ENCODE peak calls at places on chromosomes 4 and X, in six cellular contexts. One of them, this sample, is unnamed.

GRCh38 chrX:12118134-12118533 is 20.1 kb upstream of the FRMPD4 start:
- DNase-seq in fibroblast of pulmonary artery: no peak
- DNase-seq in left lung: no peak
- DNase-seq in tibial nerve: no peak
- DNase-seq in GM12878: no peak
- DNase-seq in heart right ventricle: no peak
- DNase-seq in this sample: no peak

GRCh38 chr4:170464614-170465197 is 374.9 kb upstream of the AADAT start:
- DNase-seq in fibroblast of pulmonary artery: no peak
- DNase-seq in left lung: no peak
- DNase-seq in tibial nerve: no peak
- DNase-seq in GM12878: no peak
- DNase-seq in heart right ventricle: no peak
- DNase-seq in this sample: no peak

GRCh38 chr4:67130411-67130810 is 414.9 kb downstream of the CENPC start:
- DNase-seq in fibroblast of pulmonary artery: no peak
- DNase-seq in left lung: no peak
- DNase-seq in tibial nerve: no peak
- DNase-seq in GM12878: no peak
- DNase-seq in heart right ventricle: no peak
- DNase-seq in this sample: no peak

GRCh38 chr4:53479731-53480525 is 102.5 kb downstream of the FIP1L1 start:
- DNase-seq in fibroblast of pulmonary artery: no peak
- DNase-seq in left lung: no peak
- DNase-seq in tibial nerve: no peak
- DNase-seq in GM12878: no peak
- DNase-seq in heart right ventricle: no peak
- DNase-seq in this sample: no peak

GRCh38 chrX:106397788-106398538 is 213.8 kb upstream of the RADX start:
- DNase-seq in fibroblast of pulmonary artery: peak
- DNase-seq in left lung: no peak
- DNase-seq in tibial nerve: no peak
- DNase-seq in GM12878: no peak
- DNase-seq in heart right ventricle: no peak
- DNase-seq in this sample: no peak

GRCh38 chrX:30597258-30598012 is 19.9 kb upstream of the TASL start:
- DNase-seq in fibroblast of pulmonary artery: no peak
- DNase-seq in left lung: no peak
- DNase-seq in tibial nerve: no peak
- DNase-seq in GM12878: peak
- DNase-seq in heart right ventricle: no peak
- DNase-seq in this sample: no peak

GRCh38 chr4:11529625-11530201 is 101.0 kb upstream of the HS3ST1 start:
- DNase-seq in fibroblast of pulmonary artery: peak
- DNase-seq in left lung: no peak
- DNase-seq in tibial nerve: no peak
- DNase-seq in GM12878: no peak
- DNase-seq in heart right ventricle: no peak
- DNase-seq in this sample: no peak

GRCh38 chrX:20802036-20802435 is 535.3 kb upstream of the RPS6KA3 start:
- DNase-seq in fibroblast of pulmonary artery: no peak
- DNase-seq in left lung: no peak
- DNase-seq in tibial nerve: no peak
- DNase-seq in GM12878: no peak
- DNase-seq in heart right ventricle: no peak
- DNase-seq in this sample: no peak

GRCh38 chr4:6113641-6114040 is 86.7 kb downstream of the JAKMIP1 start:
- DNase-seq in fibroblast of pulmonary artery: no peak
- DNase-seq in left lung: no peak
- DNase-seq in tibial nerve: no peak
- DNase-seq in GM12878: no peak
- DNase-seq in heart right ventricle: no peak
- DNase-seq in this sample: no peak

GRCh38 chr4:107616838-107617389 is 103.1 kb downstream of the PAPSS1 start:
- DNase-seq in fibroblast of pulmonary artery: no peak
- DNase-seq in left lung: no peak
- DNase-seq in tibial nerve: no peak
- DNase-seq in GM12878: no peak
- DNase-seq in heart right ventricle: no peak
- DNase-seq in this sample: no peak

GRCh38 chr4:82776925-82777542 is 21.6 kb downstream of the SCD5 start:
- DNase-seq in fibroblast of pulmonary artery: no peak
- DNase-seq in left lung: no peak
- DNase-seq in tibial nerve: no peak
- DNase-seq in GM12878: no peak
- DNase-seq in heart right ventricle: no peak
- DNase-seq in this sample: no peak

GRCh38 chr4:147207941-147208340 is 262.3 kb upstream of the TTC29 start:
- DNase-seq in fibroblast of pulmonary artery: no peak
- DNase-seq in left lung: no peak
- DNase-seq in tibial nerve: no peak
- DNase-seq in GM12878: no peak
- DNase-seq in heart right ventricle: no peak
- DNase-seq in this sample: no peak

GRCh38 chr4:38368612-38369011 is 295.4 kb upstream of the KLF3 start:
- DNase-seq in fibroblast of pulmonary artery: peak
- DNase-seq in left lung: no peak
- DNase-seq in tibial nerve: no peak
- DNase-seq in GM12878: no peak
- DNase-seq in heart right ventricle: no peak
- DNase-seq in this sample: no peak

GRCh38 chrX:124497386-124497785 is 151.0 kb downstream of the SH2D1A start:
- DNase-seq in fibroblast of pulmonary artery: no peak
- DNase-seq in left lung: no peak
- DNase-seq in tibial nerve: no peak
- DNase-seq in GM12878: no peak
- DNase-seq in heart right ventricle: no peak
- DNase-seq in this sample: no peak

GRCh38 chr4:183926950-183927349 is 21.8 kb downstream of the STOX2 start:
- DNase-seq in fibroblast of pulmonary artery: no peak
- DNase-seq in left lung: no peak
- DNase-seq in tibial nerve: no peak
- DNase-seq in GM12878: no peak
- DNase-seq in heart right ventricle: no peak
- DNase-seq in this sample: no peak

GRCh38 chr4:10456270-10457254 is 664 bp downstream of the ZNF518B start:
- DNase-seq in fibroblast of pulmonary artery: peak
- DNase-seq in left lung: peak
- DNase-seq in tibial nerve: no peak
- DNase-seq in GM12878: no peak
- DNase-seq in heart right ventricle: peak
- DNase-seq in this sample: no peak

GRCh38 chr4:10454726-10455125 is 2.5 kb downstream of the ZNF518B start:
- DNase-seq in fibroblast of pulmonary artery: no peak
- DNase-seq in left lung: no peak
- DNase-seq in tibial nerve: no peak
- DNase-seq in GM12878: no peak
- DNase-seq in heart right ventricle: no peak
- DNase-seq in this sample: no peak

GRCh38 chr4:10457255-10457801 is at the start of gene ZNF518B:
- DNase-seq in fibroblast of pulmonary artery: peak
- DNase-seq in left lung: peak
- DNase-seq in tibial nerve: peak
- DNase-seq in GM12878: no peak
- DNase-seq in heart right ventricle: peak
- DNase-seq in this sample: no peak

GRCh38 chr4:10458190-10458589 is 964 bp upstream of the ZNF518B start:
- DNase-seq in fibroblast of pulmonary artery: no peak
- DNase-seq in left lung: no peak
- DNase-seq in tibial nerve: no peak
- DNase-seq in GM12878: no peak
- DNase-seq in heart right ventricle: peak
- DNase-seq in this sample: no peak

DNA sequence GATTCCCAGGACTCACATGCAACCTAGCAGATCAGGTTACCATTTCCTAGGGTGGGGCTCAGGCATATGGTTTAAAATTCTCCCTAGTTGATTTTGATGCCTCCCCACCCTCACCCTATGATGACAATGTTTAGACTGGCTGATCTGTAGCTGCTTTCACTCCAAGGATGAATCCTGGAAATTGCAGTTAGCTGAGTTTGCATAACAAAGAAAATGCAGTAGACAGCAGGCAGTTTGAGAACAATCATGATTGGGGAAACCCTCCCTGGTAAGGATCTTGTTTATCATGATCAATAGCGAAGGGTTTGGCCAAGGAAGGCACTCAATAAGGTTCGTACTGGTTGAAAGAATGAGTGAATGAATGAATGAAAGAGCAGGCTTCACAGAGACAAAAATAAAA is 2.1 kb downstream of the ZNF518B start:
- DNase-seq in fibroblast of pulmonary artery: no peak
- DNase-seq in left lung: no peak
- DNase-seq in tibial nerve: no peak
- DNase-seq in GM12878: no peak
- DNase-seq in heart right ventricle: no peak
- DNase-seq in this sample: no peak
- H3K4me3 ChIP-seq in fibroblast of pulmonary artery: no peak
- H3K4me3 ChIP-seq in left lung: no peak
- H3K4me3 ChIP-seq in tibial nerve: no peak
- H3K4me3 ChIP-seq in GM12878: peak
- H3K4me3 ChIP-seq in heart right ventricle: no peak
- H3K4me3 ChIP-seq in this sample: no peak

GRCh38 chr4:176034498-176034897 is 31.1 kb upstream of the WDR17 start:
- DNase-seq in fibroblast of pulmonary artery: peak
- DNase-seq in left lung: no peak
- DNase-seq in tibial nerve: no peak
- DNase-seq in GM12878: no peak
- DNase-seq in heart right ventricle: no peak
- DNase-seq in this sample: peak
- TF ChIP-seq CTCF in fibroblast of pulmonary artery: peak
- TF ChIP-seq CTCF in left lung: peak
- TF ChIP-seq CTCF in tibial nerve: no peak
- TF ChIP-seq CTCF in GM12878: peak
- TF ChIP-seq CTCF in heart right ventricle: peak
- TF ChIP-seq CTCF in this sample: peak

GRCh38 chr4:123813901-123814300 is 417.3 kb downstream of the SPRY1 start:
- DNase-seq in fibroblast of pulmonary artery: no peak
- DNase-seq in left lung: no peak
- DNase-seq in tibial nerve: no peak
- DNase-seq in GM12878: no peak
- DNase-seq in heart right ventricle: no peak
- DNase-seq in this sample: no peak

GRCh38 chr4:123809864-123810263 is 413.3 kb downstream of the SPRY1 start:
- DNase-seq in fibroblast of pulmonary artery: no peak
- DNase-seq in left lung: no peak
- DNase-seq in tibial nerve: no peak
- DNase-seq in GM12878: no peak
- DNase-seq in heart right ventricle: no peak
- DNase-seq in this sample: no peak

GRCh38 chr4:123816462-123816861 is 419.9 kb downstream of the SPRY1 start:
- DNase-seq in fibroblast of pulmonary artery: no peak
- DNase-seq in left lung: no peak
- DNase-seq in tibial nerve: no peak
- DNase-seq in GM12878: no peak
- DNase-seq in heart right ventricle: no peak
- DNase-seq in this sample: no peak

GRCh38 chr4:123807866-123808265 is 411.3 kb downstream of the SPRY1 start:
- DNase-seq in fibroblast of pulmonary artery: no peak
- DNase-seq in left lung: no peak
- DNase-seq in tibial nerve: no peak
- DNase-seq in GM12878: no peak
- DNase-seq in heart right ventricle: no peak
- DNase-seq in this sample: no peak

GRCh38 chr4:123811763-123812390 is 415.3 kb downstream of the SPRY1 start:
- DNase-seq in fibroblast of pulmonary artery: no peak
- DNase-seq in left lung: no peak
- DNase-seq in tibial nerve: no peak
- DNase-seq in GM12878: no peak
- DNase-seq in heart right ventricle: no peak
- DNase-seq in this sample: no peak
- H3K4me3 ChIP-seq in fibroblast of pulmonary artery: no peak
- H3K4me3 ChIP-seq in left lung: no peak
- H3K4me3 ChIP-seq in tibial nerve: no peak
- H3K4me3 ChIP-seq in GM12878: no peak
- H3K4me3 ChIP-seq in heart right ventricle: no peak
- H3K4me3 ChIP-seq in this sample: no peak

DNA sequence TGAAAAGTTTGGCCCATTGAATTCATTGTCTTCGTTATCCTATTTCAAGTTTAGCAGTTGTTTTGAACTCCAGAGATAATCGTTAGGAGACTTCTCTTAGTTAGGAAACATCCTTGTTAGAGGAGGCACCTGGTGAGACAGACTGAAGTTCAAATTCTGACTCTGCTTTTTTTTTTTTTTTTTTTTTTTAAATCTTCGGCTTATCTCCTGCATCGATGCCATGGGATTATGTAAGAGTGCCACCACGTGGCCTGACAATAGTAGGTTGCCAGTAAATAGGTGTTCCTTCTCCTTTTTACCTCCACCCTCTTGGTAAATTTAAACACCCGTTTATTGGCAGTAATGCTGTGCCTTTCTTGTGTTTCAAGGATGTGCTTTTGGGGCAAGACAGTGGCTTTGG is 149.3 kb downstream of the SOWAHB start:
- DNase-seq in fibroblast of pulmonary artery: peak
- DNase-seq in left lung: no peak
- DNase-seq in tibial nerve: peak
- DNase-seq in GM12878: no peak
- DNase-seq in heart right ventricle: no peak
- DNase-seq in this sample: no peak
- TF ChIP-seq CTCF in fibroblast of pulmonary artery: peak
- TF ChIP-seq CTCF in left lung: no peak
- TF ChIP-seq CTCF in tibial nerve: peak
- TF ChIP-seq CTCF in GM12878: peak
- TF ChIP-seq CTCF in heart right ventricle: no peak
- TF ChIP-seq CTCF in this sample: peak

DNA sequence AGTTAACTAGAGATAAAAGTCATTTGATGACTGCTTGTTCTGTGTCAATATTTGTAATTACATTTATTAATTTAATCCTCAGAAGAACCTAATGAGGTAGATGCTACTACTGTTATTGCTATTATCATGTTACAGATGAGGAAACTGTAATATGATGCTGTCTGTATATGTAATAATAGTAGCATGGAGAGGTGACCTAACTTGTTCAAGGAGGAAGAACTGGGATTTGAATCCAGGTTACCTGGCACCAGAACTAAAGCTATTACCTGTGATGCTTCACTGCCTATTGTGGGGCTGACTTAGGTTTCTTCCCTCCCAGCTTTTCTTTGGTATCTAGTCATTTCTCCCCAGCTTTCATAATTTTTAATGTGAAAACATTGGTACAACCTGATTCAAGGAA is 43.6 kb downstream of the RAPGEF2 start:
- DNase-seq in fibroblast of pulmonary artery: no peak
- DNase-seq in left lung: no peak
- DNase-seq in tibial nerve: no peak
- DNase-seq in GM12878: no peak
- DNase-seq in heart right ventricle: no peak
- DNase-seq in this sample: no peak
- H3K4me3 ChIP-seq in fibroblast of pulmonary artery: no peak
- H3K4me3 ChIP-seq in left lung: no peak
- H3K4me3 ChIP-seq in tibial nerve: no peak
- H3K4me3 ChIP-seq in GM12878: no peak
- H3K4me3 ChIP-seq in heart right ventricle: no peak
- H3K4me3 ChIP-seq in this sample: no peak

This sample was measured in epithelial cell of proximal tubule.